ENCODE peak calls at places on chromosomes 7 and 10, in six cellular contexts. K is Panc1, J is DMS79, C is colonic mucosa, I is frontal cortex, A is HS-5. Y is an unnamed sample.

GRCh38 chr10:19347592-19347991 is 299.0 kb downstream of the MALRD1 start:
- DNase-seq in I (no peak), C (no peak), K (no peak), A (no peak), J (no peak), Y (no peak)

GRCh38 chr10:68096913-68097509 is 12.3 kb upstream of the MYPN start:
- DNase-seq in J (no peak), A (peak), I (no peak), C (peak), K (peak), Y (peak)

GRCh38 chr7:122604251-122604650 is 94.7 kb downstream of the RNF133 start:
- DNase-seq in J (no peak), K (no peak), C (no peak), I (no peak), A (no peak), Y (no peak)

GRCh38 chr7:155871211-155871610 is 58.9 kb upstream of the SHH start:
- DNase-seq in J (no peak), A (no peak), C (peak), I (no peak), K (no peak), Y (no peak)

GRCh38 chr7:26090927-26091519 is 61.0 kb upstream of the NFE2L3 start:
- DNase-seq in C (no peak), J (peak), A (peak), K (peak), I (peak), Y (no peak)

GRCh38 chr7:154856737-154857136 is 146.2 kb downstream of the PAXIP1 start:
- DNase-seq in C (no peak), A (no peak), K (no peak), J (no peak), I (no peak), Y (no peak)

GRCh38 chr7:106071999-106072714 is 40.0 kb downstream of the SYPL1 start:
- DNase-seq in I (no peak), K (no peak), C (peak), J (peak), A (no peak), Y (no peak)

GRCh38 chr7:51038573-51038972 is 255.9 kb upstream of the GRB10 start:
- DNase-seq in J (no peak), I (no peak), K (no peak), A (no peak), C (no peak), Y (no peak)

Y was measured in Peyer's patch.